ENCODE peak calls at places on chromosomes 12 and 14, in ten cellular contexts. One of them, this sample, is unnamed.

GRCh38 chr14:76497550-76498484 is 121.9 kb downstream of the ESRRB start:
- DNase-seq in lower leg skin: no peak
- DNase-seq in IMR-90: no peak
- DNase-seq in ovary: no peak
- DNase-seq in body of pancreas: no peak
- DNase-seq in gastrocnemius medialis: no peak
- DNase-seq in A549: no peak
- DNase-seq in HCT116: no peak
- DNase-seq in K562: peak; percentile 19
- DNase-seq in stomach: no peak
- DNase-seq in this sample: no peak

GRCh38 chr12:45729233-45730115 is at the start of gene ARID2:
- DNase-seq in K562: peak; percentile 45
- DNase-seq in body of pancreas: peak; percentile 70
- DNase-seq in HCT116: peak; percentile 38
- DNase-seq in lower leg skin: peak; percentile 93
- DNase-seq in A549: no peak
- DNase-seq in IMR-90: peak; percentile 67
- DNase-seq in ovary: peak; percentile 79
- DNase-seq in stomach: peak; percentile 67
- DNase-seq in gastrocnemius medialis: peak; percentile 58
- DNase-seq in this sample: peak; percentile 24

GRCh38 chr14:95481391-95482022 is 34.9 kb downstream of the SYNE3 start:
- DNase-seq in ovary: no peak
- DNase-seq in K562: no peak
- DNase-seq in HCT116: no peak
- DNase-seq in lower leg skin: no peak
- DNase-seq in A549: no peak
- DNase-seq in body of pancreas: no peak
- DNase-seq in IMR-90: no peak
- DNase-seq in gastrocnemius medialis: no peak
- DNase-seq in stomach: no peak
- DNase-seq in this sample: no peak

GRCh38 chr12:53063708-53064612 is 14.1 kb downstream of the TNS2 start:
- DNase-seq in lower leg skin: peak; percentile 89
- DNase-seq in K562: no peak
- DNase-seq in gastrocnemius medialis: no peak
- DNase-seq in A549: no peak
- DNase-seq in IMR-90: peak; percentile 74
- DNase-seq in body of pancreas: no peak
- DNase-seq in HCT116: no peak
- DNase-seq in ovary: peak; percentile 79
- DNase-seq in stomach: no peak
- DNase-seq in this sample: no peak

GRCh38 chr12:93664573-93665138 is 12.5 kb upstream of the CRADD start:
- DNase-seq in A549: no peak
- DNase-seq in body of pancreas: no peak
- DNase-seq in stomach: no peak
- DNase-seq in HCT116: no peak
- DNase-seq in lower leg skin: no peak
- DNase-seq in gastrocnemius medialis: no peak
- DNase-seq in K562: no peak
- DNase-seq in ovary: no peak
- DNase-seq in IMR-90: peak; percentile 25
- DNase-seq in this sample: no peak

GRCh38 chr14:72603639-72604038 is 290.3 kb downstream of the DPF3 start:
- DNase-seq in IMR-90: no peak
- DNase-seq in stomach: no peak
- DNase-seq in gastrocnemius medialis: no peak
- DNase-seq in HCT116: no peak
- DNase-seq in lower leg skin: peak; percentile 53
- DNase-seq in body of pancreas: no peak
- DNase-seq in ovary: no peak
- DNase-seq in A549: no peak
- DNase-seq in K562: no peak
- DNase-seq in this sample: no peak

GRCh38 chr12:121334513-121335343 is 17.5 kb downstream of the ANAPC5 start:
- DNase-seq in gastrocnemius medialis: no peak
- DNase-seq in body of pancreas: peak; percentile 40
- DNase-seq in stomach: no peak
- DNase-seq in A549: peak; percentile 75
- DNase-seq in HCT116: peak; percentile 46
- DNase-seq in lower leg skin: no peak
- DNase-seq in IMR-90: peak; percentile 78
- DNase-seq in K562: peak; percentile 65
- DNase-seq in ovary: no peak
- DNase-seq in this sample: peak; percentile 49

GRCh38 chr12:54419088-54419887 is at the start of gene ITGA5:
- DNase-seq in lower leg skin: peak; percentile 96
- DNase-seq in gastrocnemius medialis: peak; percentile 70
- DNase-seq in IMR-90: peak; percentile 69
- DNase-seq in K562: peak; percentile 82
- DNase-seq in stomach: peak; percentile 66
- DNase-seq in HCT116: peak; percentile 18
- DNase-seq in body of pancreas: peak; percentile 84
- DNase-seq in ovary: peak; percentile 87
- DNase-seq in A549: peak; percentile 90
- DNase-seq in this sample: peak; percentile 72

GRCh38 chr14:23319746-23320583 is 1.3 kb upstream of the PABPN1 start:
- DNase-seq in IMR-90: no peak
- DNase-seq in stomach: no peak
- DNase-seq in HCT116: no peak
- DNase-seq in lower leg skin: peak; percentile 84
- DNase-seq in ovary: no peak
- DNase-seq in K562: no peak
- DNase-seq in body of pancreas: no peak
- DNase-seq in A549: no peak
- DNase-seq in gastrocnemius medialis: no peak
- DNase-seq in this sample: no peak

GRCh38 chr14:23321572-23322547 is 603 bp downstream of the PABPN1 start:
- DNase-seq in IMR-90: peak; percentile 54
- DNase-seq in HCT116: no peak
- DNase-seq in K562: peak; percentile 69
- DNase-seq in gastrocnemius medialis: no peak
- DNase-seq in body of pancreas: peak; percentile 52
- DNase-seq in A549: peak; percentile 41
- DNase-seq in stomach: peak; percentile 52
- DNase-seq in lower leg skin: peak; percentile 89
- DNase-seq in ovary: no peak
- DNase-seq in this sample: peak; percentile 28

GRCh38 chr14:23323838-23324454 is 2.7 kb downstream of the PABPN1 start:
- DNase-seq in stomach: no peak
- DNase-seq in body of pancreas: no peak
- DNase-seq in IMR-90: no peak
- DNase-seq in lower leg skin: peak; percentile 80
- DNase-seq in A549: no peak
- DNase-seq in K562: no peak
- DNase-seq in ovary: no peak
- DNase-seq in HCT116: no peak
- DNase-seq in gastrocnemius medialis: no peak
- DNase-seq in this sample: no peak

GRCh38 chr14:23322568-23323517 is 1.6 kb downstream of the PABPN1 start:
- DNase-seq in lower leg skin: no peak
- DNase-seq in IMR-90: no peak
- DNase-seq in K562: no peak
- DNase-seq in HCT116: no peak
- DNase-seq in A549: no peak
- DNase-seq in gastrocnemius medialis: no peak
- DNase-seq in stomach: no peak
- DNase-seq in body of pancreas: no peak
- DNase-seq in ovary: no peak
- DNase-seq in this sample: no peak

GRCh38 chr14:23320584-23321571 is at the start of gene PABPN1:
- DNase-seq in HCT116: peak; percentile 100
- DNase-seq in ovary: peak; percentile 99
- DNase-seq in gastrocnemius medialis: peak; percentile 99
- DNase-seq in stomach: peak; percentile 100
- DNase-seq in body of pancreas: peak; percentile 99
- DNase-seq in A549: peak; percentile 98
- DNase-seq in lower leg skin: peak; percentile 100
- DNase-seq in K562: peak; percentile 97
- DNase-seq in IMR-90: peak; percentile 100
- DNase-seq in this sample: peak; percentile 82
- TF ChIP-seq POLR2A in HCT116: no peak
- TF ChIP-seq POLR2A in ovary: peak; percentile 70
- TF ChIP-seq POLR2A in gastrocnemius medialis: peak; percentile 83
- TF ChIP-seq POLR2A in stomach: peak; percentile 0
- TF ChIP-seq POLR2A in body of pancreas: peak; percentile 64
- TF ChIP-seq POLR2A in A549: no peak
- TF ChIP-seq POLR2A in lower leg skin: no peak
- TF ChIP-seq POLR2A in K562: peak; percentile 88
- TF ChIP-seq POLR2A in IMR-90: no peak
- TF ChIP-seq POLR2A in this sample: no peak

DNA sequence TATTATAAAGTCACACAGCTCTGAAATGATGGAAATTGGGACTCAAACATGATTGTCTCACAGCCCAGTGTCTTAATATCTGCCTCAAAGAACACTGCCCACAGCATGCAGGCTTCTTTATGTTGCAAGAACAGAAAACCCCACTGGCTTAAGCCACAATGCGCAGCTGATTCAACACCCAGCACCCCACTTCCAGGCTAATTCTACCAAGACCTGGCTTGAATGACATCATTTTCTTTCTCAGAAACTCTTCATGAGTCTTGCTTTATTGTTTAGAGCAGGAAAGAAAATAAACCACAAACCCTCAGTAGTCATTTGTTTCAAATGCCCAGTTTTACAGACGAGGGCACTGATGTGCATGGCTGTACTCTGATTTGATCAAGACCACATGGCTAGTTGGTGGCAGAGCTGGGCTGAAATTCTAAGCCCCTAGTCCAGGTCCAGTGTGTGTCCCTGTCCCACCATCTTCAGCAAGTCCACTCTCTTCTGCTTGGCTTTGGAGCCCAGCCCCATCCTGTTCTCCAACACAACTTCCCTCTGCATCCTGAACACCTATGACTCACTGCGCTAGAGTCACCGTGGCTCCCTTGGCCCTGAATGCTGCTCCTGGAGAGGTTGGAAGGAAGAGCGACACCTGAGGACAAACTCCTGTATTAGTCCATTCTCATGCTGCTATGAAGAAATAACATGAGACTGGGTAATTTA is 50.3 kb upstream of the SRSF5 start:
- DNase-seq in body of pancreas: no peak
- DNase-seq in A549: no peak
- DNase-seq in gastrocnemius medialis: no peak
- DNase-seq in K562: no peak
- DNase-seq in lower leg skin: no peak
- DNase-seq in ovary: no peak
- DNase-seq in HCT116: no peak
- DNase-seq in stomach: no peak
- DNase-seq in IMR-90: peak; percentile 92
- DNase-seq in this sample: peak; percentile 40
- TF ChIP-seq POLR2A in body of pancreas: no peak
- TF ChIP-seq POLR2A in A549: no peak
- TF ChIP-seq POLR2A in gastrocnemius medialis: no peak
- TF ChIP-seq POLR2A in K562: no peak
- TF ChIP-seq POLR2A in lower leg skin: no peak
- TF ChIP-seq POLR2A in ovary: no peak
- TF ChIP-seq POLR2A in HCT116: no peak
- TF ChIP-seq POLR2A in stomach: no peak
- TF ChIP-seq POLR2A in IMR-90: no peak
- TF ChIP-seq POLR2A in this sample: no peak

GRCh38 chr14:102501751-102502315 is 7.7 kb downstream of the ANKRD9 start:
- DNase-seq in K562: peak; percentile 57
- DNase-seq in IMR-90: no peak
- DNase-seq in A549: no peak
- DNase-seq in lower leg skin: no peak
- DNase-seq in body of pancreas: no peak
- DNase-seq in HCT116: no peak
- DNase-seq in gastrocnemius medialis: no peak
- DNase-seq in stomach: no peak
- DNase-seq in ovary: no peak
- DNase-seq in this sample: no peak

GRCh38 chr14:102500724-102501123 is 8.9 kb downstream of the ANKRD9 start:
- DNase-seq in A549: no peak
- DNase-seq in HCT116: no peak
- DNase-seq in body of pancreas: no peak
- DNase-seq in ovary: no peak
- DNase-seq in K562: no peak
- DNase-seq in gastrocnemius medialis: no peak
- DNase-seq in lower leg skin: no peak
- DNase-seq in IMR-90: no peak
- DNase-seq in stomach: no peak
- DNase-seq in this sample: no peak

GRCh38 chr14:102499401-102500189 is 10.0 kb downstream of the ANKRD9 start:
- DNase-seq in A549: no peak
- DNase-seq in gastrocnemius medialis: peak; percentile 64
- DNase-seq in lower leg skin: peak; percentile 85
- DNase-seq in HCT116: no peak
- DNase-seq in K562: no peak
- DNase-seq in body of pancreas: no peak
- DNase-seq in IMR-90: no peak
- DNase-seq in ovary: no peak
- DNase-seq in stomach: no peak
- DNase-seq in this sample: no peak

GRCh38 chr14:102498678-102499265 is 10.8 kb downstream of the ANKRD9 start:
- DNase-seq in gastrocnemius medialis: no peak
- DNase-seq in K562: no peak
- DNase-seq in stomach: no peak
- DNase-seq in A549: no peak
- DNase-seq in ovary: no peak
- DNase-seq in IMR-90: no peak
- DNase-seq in HCT116: no peak
- DNase-seq in lower leg skin: no peak
- DNase-seq in body of pancreas: no peak
- DNase-seq in this sample: no peak

GRCh38 chr14:102500190-102500661 is 9.3 kb downstream of the ANKRD9 start:
- DNase-seq in gastrocnemius medialis: peak; percentile 95
- DNase-seq in K562: no peak
- DNase-seq in body of pancreas: no peak
- DNase-seq in lower leg skin: peak; percentile 91
- DNase-seq in HCT116: no peak
- DNase-seq in stomach: no peak
- DNase-seq in IMR-90: peak; percentile 65
- DNase-seq in ovary: no peak
- DNase-seq in A549: no peak
- DNase-seq in this sample: no peak
- TF ChIP-seq POLR2A in gastrocnemius medialis: peak; percentile 25
- TF ChIP-seq POLR2A in K562: no peak
- TF ChIP-seq POLR2A in body of pancreas: no peak
- TF ChIP-seq POLR2A in lower leg skin: no peak
- TF ChIP-seq POLR2A in HCT116: no peak
- TF ChIP-seq POLR2A in stomach: no peak
- TF ChIP-seq POLR2A in IMR-90: no peak
- TF ChIP-seq POLR2A in ovary: no peak
- TF ChIP-seq POLR2A in A549: no peak
- TF ChIP-seq POLR2A in this sample: no peak

DNA sequence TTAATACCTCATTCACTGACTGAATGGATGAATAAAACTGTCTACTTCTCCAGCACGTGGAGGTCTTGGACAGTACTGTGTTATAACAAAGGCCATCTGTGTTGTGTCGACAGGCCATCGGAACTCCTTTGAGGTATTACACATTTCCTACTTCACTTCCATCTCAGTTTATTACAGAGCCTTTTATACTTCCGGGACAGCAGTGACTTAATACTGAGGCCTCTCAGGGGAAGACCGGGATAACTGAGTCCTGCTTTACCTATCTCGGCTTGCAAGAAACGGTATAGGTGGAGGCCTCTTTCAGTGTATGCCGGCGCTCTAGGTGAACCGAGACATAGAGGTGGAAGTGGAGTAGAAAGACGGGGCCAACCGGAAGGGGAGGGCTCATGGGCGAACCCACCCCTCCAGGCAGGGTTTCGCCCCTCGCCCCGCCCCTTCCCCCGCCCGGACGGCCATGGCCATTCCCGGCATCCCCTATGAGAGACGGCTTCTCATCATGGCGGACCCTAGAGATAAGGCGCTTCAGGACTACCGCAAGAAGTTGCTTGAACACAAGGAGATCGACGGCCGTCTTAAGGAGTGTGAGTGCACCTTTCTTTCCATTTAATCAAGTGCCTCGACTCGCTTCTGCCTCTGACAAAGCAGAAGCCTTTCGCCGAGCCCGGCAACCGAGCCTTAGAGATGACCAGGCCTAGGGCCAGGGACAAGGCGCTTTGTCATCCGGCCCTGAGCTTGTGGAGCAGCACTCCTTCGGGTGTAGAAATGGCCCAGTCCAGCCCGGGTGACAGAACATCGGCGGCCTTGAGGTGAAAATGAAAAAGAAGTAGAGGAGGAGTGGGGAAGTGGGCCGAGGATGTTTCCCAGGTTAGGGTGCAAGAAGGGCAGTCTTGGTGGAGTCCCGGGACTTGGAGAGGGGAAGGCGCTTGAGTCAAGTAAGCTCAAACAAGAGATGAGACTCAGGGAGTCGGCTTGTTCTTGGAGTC is at the start of gene PSMC6:
- DNase-seq in lower leg skin: peak; percentile 99
- DNase-seq in A549: peak; percentile 87
- DNase-seq in K562: peak; percentile 91
- DNase-seq in body of pancreas: peak; percentile 95
- DNase-seq in ovary: peak; percentile 96
- DNase-seq in stomach: peak; percentile 96
- DNase-seq in IMR-90: peak; percentile 83
- DNase-seq in gastrocnemius medialis: peak; percentile 93
- DNase-seq in HCT116: peak; percentile 78
- DNase-seq in this sample: peak; percentile 57
- TF ChIP-seq POLR2A in lower leg skin: no peak
- TF ChIP-seq POLR2A in A549: peak; percentile 77
- TF ChIP-seq POLR2A in K562: peak; percentile 94
- TF ChIP-seq POLR2A in body of pancreas: peak; percentile 94
- TF ChIP-seq POLR2A in ovary: peak; percentile 56
- TF ChIP-seq POLR2A in stomach: no peak
- TF ChIP-seq POLR2A in IMR-90: peak; percentile 93
- TF ChIP-seq POLR2A in gastrocnemius medialis: peak; percentile 67
- TF ChIP-seq POLR2A in HCT116: peak; percentile 95
- TF ChIP-seq POLR2A in this sample: peak; percentile 68